ENCODE peak calls at places on chromosomes 1 and 21, in ten cellular contexts. G is activated naive CD8-positive, alpha-beta T cell treated with anti-CD3 and anti-CD28 coated beads, Interleukin-2, amount 10 ng/mL, durations not matched to agents 7 days and 5 days; F is stomach; D is effector memory CD8-positive, alpha-beta T cell; K is naive thymus-derived CD4-positive, alpha-beta T cell; S is mesothelial cell of epicardium; I is cardiac muscle cell; R is right atrium auricular region; Y is skeletal muscle cell; M is AG04450. V is an unnamed sample.

GRCh38 chr1:155226910-155227260 is 18.4 kb downstream of the MTX1 start:
- DNase-seq in K (no peak), S (no peak), G (no peak), R (no peak), D (no peak), F (peak; percentile 53), I (peak; percentile 75), Y (no peak), M (no peak), V (no peak)

GRCh38 chr1:67582625-67583461 is 102.2 kb upstream of the GADD45A start:
- DNase-seq in F (no peak), G (no peak), R (no peak), S (no peak), M (no peak), I (no peak), D (no peak), K (no peak), Y (no peak), V (no peak)

GRCh38 chr21:38797470-38797869 is 8.3 kb upstream of the ETS2 start:
- DNase-seq in K (no peak), S (no peak), G (no peak), R (no peak), Y (no peak), M (no peak), D (no peak), I (peak; percentile 35), F (no peak), V (peak; percentile 73)

GRCh38 chr1:6134741-6135510 is 45.2 kb downstream of the CHD5 start:
- DNase-seq in D (no peak), G (no peak), M (no peak), R (no peak), Y (no peak), F (no peak), S (no peak), I (no peak), K (no peak), V (no peak)

GRCh38 chr1:26083246-26083645 is 15.8 kb upstream of the TRIM63 start:
- DNase-seq in M (no peak), I (peak; percentile 26), F (no peak), D (no peak), G (no peak), R (no peak), S (no peak), K (no peak), Y (no peak), V (no peak)

GRCh38 chr1:116345830-116346229 is 27.2 kb upstream of the ATP1A1 start:
- DNase-seq in K (peak; percentile 17), D (no peak), R (no peak), M (no peak), F (no peak), I (no peak), Y (no peak), G (no peak), S (no peak), V (no peak)

GRCh38 chr21:19853709-19854575 is 1144.3 kb upstream of the NCAM2 start:
- DNase-seq in M (no peak), F (no peak), D (no peak), R (no peak), Y (no peak), S (no peak), K (no peak), G (no peak), I (no peak), V (no peak)

GRCh38 chr1:30916296-30916695 is 7.7 kb upstream of the SDC3 start:
- DNase-seq in I (no peak), M (no peak), F (no peak), R (peak; percentile 30), D (no peak), K (no peak), G (no peak), S (no peak), Y (no peak), V (no peak)

GRCh38 chr1:221449801-221450470 is 292.0 kb downstream of the DUSP10 start:
- DNase-seq in S (no peak), G (no peak), I (no peak), R (no peak), K (no peak), D (no peak), F (no peak), M (no peak), Y (no peak), V (no peak)

GRCh38 chr1:180255538-180256352 is 25.7 kb downstream of the LHX4 start:
- DNase-seq in G (no peak), I (no peak), K (no peak), S (no peak), F (no peak), R (no peak), Y (no peak), M (no peak), D (no peak), V (no peak)

GRCh38 chr1:187655163-187655562 is 826.4 kb downstream of the PLA2G4A start:
- DNase-seq in S (no peak), I (no peak), Y (no peak), R (no peak), G (no peak), M (no peak), D (no peak), F (no peak), K (no peak), V (no peak)

GRCh38 chr1:26994772-26995625 is 1.5 kb downstream of the TRNP1 start:
- DNase-seq in I (no peak), S (no peak), Y (no peak), K (no peak), D (no peak), G (no peak), R (no peak), F (no peak), M (no peak), V (no peak)

GRCh38 chr1:119007343-119007671 is 19.2 kb upstream of the TBX15 start:
- DNase-seq in S (no peak), R (peak; percentile 49), M (no peak), F (no peak), G (no peak), I (no peak), K (no peak), Y (no peak), D (no peak), V (no peak)

GRCh38 chr1:4133541-4133940 is 233.5 kb upstream of the C1orf174 start:
- DNase-seq in R (no peak), Y (no peak), G (no peak), K (no peak), S (no peak), F (no peak), I (no peak), D (no peak), M (no peak), V (no peak)

GRCh38 chr1:83763281-83764095 is 235.4 kb downstream of the TTLL7 start:
- DNase-seq in K (no peak), D (no peak), S (no peak), Y (no peak), I (no peak), G (no peak), R (no peak), F (no peak), M (no peak), V (no peak)

GRCh38 chr1:26915204-26915842 is 1.5 kb upstream of the NR0B2 start:
- DNase-seq in I (no peak), G (no peak), R (no peak), Y (no peak), S (no peak), D (no peak), K (no peak), M (no peak), F (peak; percentile 69), V (no peak)

GRCh38 chr1:43968348-43968948 is 1.4 kb upstream of the DPH2 start:
- DNase-seq in R (no peak), D (no peak), I (peak; percentile 79), F (no peak), Y (no peak), M (no peak), S (no peak), G (no peak), K (no peak), V (peak; percentile 39)

GRCh38 chr1:51058863-51059262 is 43.2 kb upstream of the C1orf185 start:
- DNase-seq in R (no peak), D (peak; percentile 2), F (no peak), G (no peak), I (no peak), S (no peak), Y (peak; percentile 4), K (no peak), M (no peak), V (no peak)

GRCh38 chr1:1573843-1574720 is 581 bp downstream of the SSU72 start:
- DNase-seq in K (no peak), S (peak; percentile 57), I (peak; percentile 83), F (no peak), Y (no peak), M (no peak), D (peak; percentile 65), G (peak; percentile 93), R (no peak), V (peak; percentile 75)

GRCh38 chr1:246067432-246068021 is 439.6 kb downstream of the SMYD3 start:
- DNase-seq in S (no peak), M (no peak), R (no peak), K (no peak), D (no peak), G (no peak), Y (peak; percentile 21), F (no peak), I (no peak), V (no peak)

GRCh38 chr1:181308098-181308497 is 175.2 kb upstream of the CACNA1E start:
- DNase-seq in S (no peak), Y (no peak), D (no peak), F (no peak), M (no peak), I (no peak), K (no peak), R (no peak), G (no peak), V (no peak)

GRCh38 chr1:228958121-228958520 is 222.8 kb downstream of the RHOU start:
- DNase-seq in K (no peak), Y (no peak), R (no peak), M (no peak), S (no peak), D (no peak), F (no peak), G (no peak), I (no peak), V (no peak)

GRCh38 chr1:27971674-27972073 is 11.9 kb downstream of the XKR8 start:
- DNase-seq in S (no peak), G (no peak), M (no peak), K (no peak), F (no peak), I (peak; percentile 28), Y (peak; percentile 37), D (no peak), R (no peak), V (no peak)

GRCh38 chr1:43981135-43981491 is 2.1 kb downstream of the B4GALT2 start:
- DNase-seq in M (no peak), I (no peak), S (no peak), Y (no peak), G (no peak), K (no peak), D (no peak), F (peak; percentile 42), R (no peak), V (no peak)

GRCh38 chr1:155859881-155860841 is 794 bp downstream of the SYT11 start:
- DNase-seq in F (peak; percentile 33), I (peak; percentile 34), R (peak; percentile 91), D (peak; percentile 67), K (peak; percentile 33), M (peak; percentile 74), G (peak; percentile 69), Y (peak; percentile 67), S (no peak), V (no peak)

GRCh38 chr1:97006044-97006676 is 284.6 kb downstream of the PTBP2 start:
- DNase-seq in Y (peak; percentile 88), K (no peak), M (peak; percentile 30), R (peak; percentile 63), G (no peak), S (no peak), F (no peak), D (no peak), I (no peak), V (peak; percentile 18)

GRCh38 chr21:33947451-33948095 is 32.0 kb upstream of the ATP5PO start:
- DNase-seq in R (peak; percentile 90), Y (peak; percentile 92), M (peak; percentile 89), I (peak; percentile 78), F (peak; percentile 79), D (peak; percentile 77), K (peak; percentile 47), S (peak; percentile 45), G (peak; percentile 70), V (peak; percentile 99)

GRCh38 chr1:83999316-83999819 is 436 bp upstream of the TTLL7 start:
- DNase-seq in R (peak; percentile 74), I (peak; percentile 82), S (peak; percentile 40), G (no peak), D (no peak), K (no peak), Y (peak; percentile 25), F (peak; percentile 78), M (peak; percentile 37), V (peak; percentile 74)

V was measured in Caki2.